ENCODE peak calls at places on chromosomes 6 and 20, in six cellular contexts. V is AG04450; R is choroid plexus epithelial cell; U is CD8-positive, alpha-beta memory T cell; Q is body of pancreas; Y is stomach. M is an unnamed sample.

GRCh38 chr6:163536770-163537169 is 122.3 kb downstream of the QKI start:
- DNase-seq in U (no peak), R (peak), Q (no peak), Y (no peak), V (no peak), M (no peak)

GRCh38 chr6:1197309-1197708 is 114.6 kb upstream of the FOXQ1 start:
- DNase-seq in Q (no peak), U (no peak), V (no peak), Y (no peak), R (no peak), M (no peak)

GRCh38 chr6:38194589-38194988 is 375.1 kb downstream of the ZFAND3 start:
- DNase-seq in Q (no peak), V (no peak), R (no peak), Y (no peak), U (no peak), M (no peak)

GRCh38 chr20:11917663-11918062 is at the start of gene BTBD3:
- DNase-seq in R (peak), U (no peak), Q (peak), V (peak), Y (peak), M (no peak)

GRCh38 chr6:161547617-161548016 is 273.8 kb upstream of the AGPAT4 start:
- DNase-seq in V (no peak), U (no peak), Y (no peak), R (peak), Q (no peak), M (no peak)

GRCh38 chr6:130720076-130720475 is 107.1 kb upstream of the SMLR1 start:
- DNase-seq in V (no peak), U (no peak), Y (no peak), Q (no peak), R (no peak), M (no peak)

GRCh38 chr6:28789553-28790083 is 134.2 kb downstream of the TRIM27 start:
- DNase-seq in V (no peak), Q (no peak), Y (no peak), U (no peak), R (peak), M (no peak)

GRCh38 chr6:158662607-158663464 is 13.0 kb downstream of the SYTL3 start:
- DNase-seq in U (no peak), Q (no peak), Y (no peak), R (peak), V (no peak), M (no peak)

GRCh38 chr6:168956884-168957730 is 296.5 kb downstream of the THBS2 start:
- DNase-seq in Y (peak), U (peak), R (peak), V (peak), Q (peak), M (peak)

GRCh38 chr6:138401960-138402832 is 1.8 kb upstream of the HEBP2 start:
- DNase-seq in Q (no peak), V (no peak), R (no peak), U (no peak), Y (no peak), M (no peak)

GRCh38 chr20:10505320-10506226 is 70.5 kb downstream of the SLX4IP start:
- DNase-seq in Y (no peak), U (no peak), V (no peak), Q (no peak), R (peak), M (no peak)

GRCh38 chr6:6582111-6582510 is 6.4 kb upstream of the LY86 start:
- DNase-seq in V (no peak), R (no peak), U (no peak), Y (no peak), Q (no peak), M (no peak)

GRCh38 chr20:5267092-5267491 is 49.7 kb downstream of the PROKR2 start:
- DNase-seq in U (no peak), Q (no peak), Y (no peak), R (no peak), V (no peak), M (no peak)

GRCh38 chr20:63140683-63141433 is 75.1 kb downstream of the YTHDF1 start:
- DNase-seq in R (no peak), V (no peak), Y (no peak), Q (no peak), U (no peak), M (no peak)

GRCh38 chr6:165621950-165622349 is 41.1 kb downstream of the PDE10A start:
- DNase-seq in Q (no peak), U (no peak), R (no peak), Y (no peak), V (no peak), M (no peak)

GRCh38 chr20:51121272-51121671 is 98.4 kb upstream of the KCNG1 start:
- DNase-seq in Y (no peak), R (peak), Q (no peak), U (no peak), V (no peak), M (no peak)

GRCh38 chr6:146890644-146891434 is 292.1 kb downstream of the ADGB start:
- DNase-seq in U (no peak), R (no peak), Y (no peak), V (no peak), Q (no peak), M (no peak)

GRCh38 chr6:130420911-130421310 is 55.1 kb downstream of the TMEM200A start:
- DNase-seq in V (no peak), Q (no peak), Y (no peak), U (no peak), R (peak), M (no peak)

GRCh38 chr6:2562721-2563120 is 188.0 kb downstream of the MYLK4 start:
- DNase-seq in R (no peak), V (no peak), Q (no peak), U (no peak), Y (no peak), M (no peak)

GRCh38 chr20:6295477-6296256 is 172.8 kb upstream of the FERMT1 start:
- DNase-seq in R (no peak), Y (no peak), V (no peak), Q (no peak), U (no peak), M (no peak)

GRCh38 chr6:71239694-71240093 is 48.9 kb upstream of the OGFRL1 start:
- DNase-seq in Y (no peak), R (peak), V (no peak), Q (no peak), U (no peak), M (no peak)

GRCh38 chr6:155328074-155328538 is 13.8 kb upstream of the TFB1M start:
- DNase-seq in R (no peak), Y (no peak), Q (no peak), U (no peak), V (no peak), M (no peak)
- H3K4me3 ChIP-seq in R (no peak), Y (no peak), Q (no peak), U (no peak), V (no peak), M (no peak)

DNA sequence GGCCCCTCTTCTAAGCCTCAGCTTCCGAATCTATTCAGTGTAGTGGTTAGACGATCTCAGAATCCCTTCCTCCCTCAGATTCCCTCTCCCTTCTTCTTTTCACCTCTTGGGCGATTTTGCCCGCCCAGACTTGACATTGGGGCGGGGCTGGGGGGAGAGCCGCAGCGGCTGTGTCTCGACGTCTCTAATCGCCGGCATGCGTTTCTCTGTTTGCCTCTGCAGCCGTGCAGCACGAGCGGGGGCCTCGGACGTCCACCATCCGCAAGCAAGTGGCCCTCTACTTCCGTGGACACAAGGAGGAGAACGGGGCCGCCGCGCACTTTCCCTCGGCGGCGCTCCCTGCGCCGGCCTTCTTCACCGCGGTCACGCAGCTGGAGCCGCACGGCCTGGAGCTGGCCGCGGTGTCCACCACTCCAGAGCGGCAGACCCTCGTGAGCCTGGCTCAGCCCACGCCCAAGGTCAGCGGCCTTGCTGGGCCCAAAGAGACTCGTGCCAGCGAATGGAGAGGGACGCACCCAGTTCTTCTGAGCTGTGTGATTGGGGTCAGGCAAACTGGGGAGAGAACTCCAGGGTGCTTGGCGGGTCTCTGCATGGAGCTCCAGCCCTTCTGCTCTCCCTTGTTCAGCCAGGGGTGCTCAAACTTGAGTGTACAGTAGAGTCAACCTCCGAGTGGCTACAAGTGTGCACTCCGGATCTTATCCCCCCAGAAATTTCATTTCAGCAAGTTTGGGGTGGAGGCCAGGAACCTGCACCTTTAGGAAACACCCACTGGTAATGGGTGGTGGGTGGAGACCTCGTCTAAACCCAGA is 10.7 kb downstream of the NR2E1 start:
- DNase-seq in Q (no peak), V (no peak), U (no peak), Y (no peak), R (no peak), M (no peak)
- H3K4me3 ChIP-seq in Q (peak), V (no peak), U (no peak), Y (peak), R (no peak), M (no peak)

DNA sequence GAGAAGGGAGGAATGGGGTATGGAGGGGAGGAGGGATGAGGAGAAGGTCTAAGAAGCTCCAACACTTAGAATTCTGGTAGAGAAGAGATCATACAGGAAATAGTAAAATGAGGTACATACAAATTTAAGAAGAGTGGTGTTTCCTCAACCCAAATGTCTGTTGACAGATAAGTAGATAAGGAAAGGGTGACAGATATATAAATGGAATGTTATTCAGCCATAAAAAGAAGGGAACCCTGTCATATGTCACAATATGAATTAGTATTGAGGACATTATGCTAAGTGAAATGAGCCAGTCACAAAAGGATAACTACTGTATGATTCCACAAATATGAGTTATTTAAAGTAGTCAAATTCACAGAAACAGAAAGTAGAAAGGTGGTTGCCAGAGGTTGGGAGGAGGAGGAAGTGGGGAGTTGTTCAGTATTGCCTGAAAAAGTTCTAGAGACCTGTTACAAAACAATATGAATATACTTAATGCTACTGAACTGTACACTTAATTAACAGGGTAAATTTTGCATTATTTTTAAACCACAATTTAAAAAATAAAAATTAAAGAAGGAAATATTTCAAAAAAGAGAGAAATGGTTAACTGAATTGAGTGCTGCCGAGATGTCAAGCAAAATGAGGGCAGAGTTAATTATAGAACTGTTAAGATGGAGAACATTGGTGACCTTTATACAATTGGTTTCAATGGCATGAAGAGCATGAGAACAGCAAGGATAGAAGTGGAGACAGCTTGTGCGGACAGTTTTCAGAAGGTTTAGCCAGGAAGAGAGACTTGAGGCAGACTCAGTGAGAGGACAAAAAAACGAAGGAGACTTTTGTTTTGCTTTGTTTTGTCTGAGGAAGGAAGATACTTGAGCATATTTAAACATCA is 47.6 kb upstream of the ADGRF4 start:
- DNase-seq in R (no peak), Y (no peak), U (no peak), Q (no peak), V (no peak), M (no peak)
- H3K4me3 ChIP-seq in R (no peak), Y (no peak), U (no peak), Q (no peak), V (no peak), M (no peak)

GRCh38 chr6:142693446-142693845 is 251.5 kb downstream of the HIVEP2 start:
- DNase-seq in R (peak), Q (no peak), Y (no peak), U (no peak), V (no peak), M (no peak)
- H3K4me3 ChIP-seq in R (peak), Q (no peak), Y (no peak), U (no peak), V (no peak), M (no peak)

M was measured in CD8-positive, alpha-beta T cell.